ENCODE peak calls at places on chromosomes 2 and 18, in four cellular contexts. N is HepG2, O is adrenal gland, Y is GM12864. V is an unnamed sample.

GRCh38 chr18:11163668-11164067 is 14.3 kb upstream of the PIEZO2 start:
- DNase-seq in N (no peak), O (no peak), Y (no peak), V (no peak)

GRCh38 chr2:230668939-230669303 is 43.7 kb upstream of the CAB39 start:
- DNase-seq in N (no peak), O (no peak), Y (no peak), V (no peak)

GRCh38 chr2:145685323-145686050 is 1165.6 kb upstream of the ZEB2 start:
- DNase-seq in N (no peak), O (no peak), Y (no peak), V (no peak)

GRCh38 chr2:10879624-10880585 is 31.8 kb upstream of the KCNF1 start:
- DNase-seq in N (no peak), O (no peak), Y (no peak), V (no peak)

GRCh38 chr18:51668101-51668500 is 470.6 kb upstream of the MEX3C start:
- DNase-seq in N (peak; percentile 41), O (peak; percentile 85), Y (no peak), V (peak; percentile 46)

GRCh38 chr18:26747131-26747475 is 118.4 kb downstream of the AQP4 start:
- DNase-seq in N (no peak), O (peak; percentile 62), Y (no peak), V (no peak)

GRCh38 chr2:134119672-134120159 is 134.2 kb upstream of the MGAT5 start:
- DNase-seq in N (peak; percentile 88), O (peak; percentile 93), Y (peak; percentile 57), V (peak; percentile 92)

GRCh38 chr2:160052524-160052923 is 9.9 kb downstream of the PLA2R1 start:
- DNase-seq in N (no peak), O (no peak), Y (no peak), V (no peak)

GRCh38 chr2:69643602-69644505 is at the start of gene AAK1:
- DNase-seq in N (peak; percentile 83), O (peak; percentile 92), Y (peak; percentile 69), V (peak; percentile 93)

GRCh38 chr2:76958749-76959148 is 563.4 kb downstream of the LRRTM4 start:
- DNase-seq in N (peak; percentile 10), O (no peak), Y (no peak), V (no peak)

GRCh38 chr18:41504316-41504715 is 450.7 kb upstream of the PIK3C3 start:
- DNase-seq in N (no peak), O (no peak), Y (no peak), V (no peak)

GRCh38 chr2:218995561-218995960 is 2.3 kb upstream of the CRYBA2 start:
- DNase-seq in N (no peak), O (peak; percentile 57), Y (no peak), V (no peak)

GRCh38 chr2:54915101-54915500 is 135.2 kb downstream of the RTN4 start:
- DNase-seq in N (no peak), O (no peak), Y (no peak), V (no peak)

GRCh38 chr2:67524777-67525176 is 127.6 kb downstream of the ETAA1 start:
- DNase-seq in N (no peak), O (no peak), Y (no peak), V (no peak)
- TF ChIP-seq CTCF in N (no peak), O (no peak), Y (no peak), V (no peak)

GRCh38 chr2:75290600-75291140 is 91.3 kb upstream of the TACR1 start:
- DNase-seq in N (no peak), O (no peak), Y (no peak), V (no peak)
- TF ChIP-seq CTCF in N (peak; percentile 51), O (no peak), Y (no peak), V (no peak)

GRCh38 chr2:25168256-25169072 is at the start of gene POMC:
- DNase-seq in N (no peak), O (no peak), Y (no peak), V (peak; percentile 69)

GRCh38 chr2:25160376-25160775 is 8.0 kb downstream of the POMC start:
- DNase-seq in N (no peak), O (no peak), Y (no peak), V (no peak)

GRCh38 chr2:25165992-25166618 is 2.3 kb downstream of the POMC start:
- DNase-seq in N (peak; percentile 39), O (peak; percentile 63), Y (peak; percentile 46), V (peak; percentile 85)

GRCh38 chr2:25161055-25161781 is 7.2 kb downstream of the POMC start:
- DNase-seq in N (no peak), O (peak; percentile 86), Y (no peak), V (peak; percentile 88)

DNA sequence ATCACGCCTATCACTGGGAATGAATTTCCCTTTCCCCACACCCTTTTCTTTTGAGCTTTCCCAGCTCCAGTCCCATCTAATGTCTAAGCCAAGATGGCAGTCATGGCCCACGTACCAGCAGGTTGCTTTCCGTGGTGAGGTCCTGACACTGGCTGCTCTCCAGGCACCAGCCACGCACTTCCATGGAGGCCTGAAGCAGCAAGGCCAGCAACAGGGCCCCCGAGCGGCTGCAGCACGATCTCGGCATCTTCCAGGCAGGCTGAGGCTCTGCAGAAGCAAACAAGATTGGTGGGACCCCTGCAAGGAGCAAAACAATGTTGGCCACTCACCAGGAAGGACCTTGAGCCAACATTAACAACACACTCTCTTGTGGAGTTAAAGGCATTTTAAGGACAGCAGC is 3.9 kb downstream of the POMC start:
- DNase-seq in N (no peak), O (no peak), Y (no peak), V (no peak)
- TF ChIP-seq CTCF in N (no peak), O (no peak), Y (no peak), V (no peak)

DNA sequence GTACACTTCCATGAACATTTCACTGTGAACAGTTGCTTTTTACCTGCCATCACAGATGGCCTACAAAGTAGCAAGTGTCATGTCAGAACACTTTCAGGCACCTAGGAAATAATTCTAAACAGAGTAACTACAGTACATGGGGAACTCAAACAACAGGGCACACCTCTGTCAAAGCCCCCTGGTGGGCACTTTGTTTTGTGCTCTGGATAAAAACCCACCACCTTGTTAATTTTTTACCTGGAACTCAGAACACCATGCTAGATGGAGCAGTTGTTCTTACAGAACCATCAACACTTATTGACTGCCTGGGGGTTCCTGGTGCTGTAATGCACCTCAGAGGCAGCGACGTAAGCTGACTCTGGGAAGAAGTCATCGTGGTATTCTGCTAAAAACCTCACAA is 2.3 kb downstream of the MSL3B start:
- DNase-seq in N (peak; percentile 43), O (no peak), Y (no peak), V (no peak)
- TF ChIP-seq CTCF in N (peak; percentile 35), O (no peak), Y (peak; percentile 42), V (no peak)

GRCh38 chr2:120104772-120105171 is 91.9 kb downstream of the EPB41L5 start:
- DNase-seq in N (no peak), O (no peak), Y (no peak), V (no peak)
- TF ChIP-seq CTCF in N (no peak), O (no peak), Y (no peak), V (no peak)